ENCODE peak calls at places on chromosomes 6 and 20, in four cellular contexts. Z is cardiac fibroblast, F is germinal center, K is NCI-H1092. M is an unnamed sample.

GRCh38 chr6:7414811-7415210 is 25.2 kb downstream of the RIOK1 start:
- DNase-seq in Z (peak), K (no peak), F (no peak), M (peak)

GRCh38 chr6:6131492-6132109 is 124.9 kb upstream of the NRN1 start:
- DNase-seq in Z (no peak), K (no peak), F (peak), M (peak)

GRCh38 chr6:31871068-31871659 is 7.6 kb downstream of the SLC44A4 start:
- DNase-seq in K (no peak), F (no peak), Z (peak), M (no peak)

GRCh38 chr6:76742919-76743318 is 670.5 kb upstream of the IMPG1 start:
- DNase-seq in F (no peak), Z (no peak), K (no peak), M (no peak)

GRCh38 chr6:90072961-90073464 is 178.7 kb downstream of the GJA10 start:
- DNase-seq in Z (no peak), F (no peak), K (no peak), M (no peak)

GRCh38 chr20:64164123-64164836 is at the start of gene MYT1:
- DNase-seq in F (no peak), Z (no peak), K (peak), M (no peak)

GRCh38 chr6:149451361-149452061 is 33.3 kb downstream of the ZC3H12D start:
- DNase-seq in F (no peak), K (no peak), Z (no peak), M (no peak)

GRCh38 chr20:47656313-47656712 is 129.0 kb downstream of the SULF2 start:
- DNase-seq in K (no peak), F (no peak), Z (no peak), M (no peak)

GRCh38 chr6:47075741-47076421 is 33.7 kb upstream of the ADGRF1 start:
- DNase-seq in K (no peak), F (no peak), Z (no peak), M (no peak)

GRCh38 chr6:169722362-169723199 is 1.7 kb downstream of the PHF10 start:
- DNase-seq in K (peak), F (peak), Z (peak), M (peak)

GRCh38 chr20:52747736-52748135 is 224.4 kb upstream of the TSHZ2 start:
- DNase-seq in K (no peak), Z (peak), F (no peak), M (no peak)

GRCh38 chr6:49416195-49416594 is 46.9 kb downstream of the MMUT start:
- DNase-seq in K (no peak), Z (no peak), F (no peak), M (no peak)

GRCh38 chr20:17498181-17498580 is 33.0 kb downstream of the BFSP1 start:
- DNase-seq in F (no peak), K (no peak), Z (no peak), M (no peak)

GRCh38 chr6:5191222-5191621 is 69.5 kb downstream of the LYRM4 start:
- DNase-seq in Z (no peak), F (no peak), K (no peak), M (no peak)

GRCh38 chr6:26613201-26613600 is 16.4 kb downstream of the ABT1 start:
- DNase-seq in K (no peak), F (no peak), Z (no peak), M (no peak)

M was measured in myocyte.